ENCODE peak calls at places on chromosomes 4 and X, in five cellular contexts. V, A, Y, T and X are unnamed samples.
A peak's percentile ranks its signal among the peaks of the same experiment; 100 is the strongest.

GRCh38 chrX:47097018-47097417 is 18.8 kb downstream of the RGN start:
- DNase-seq in A (no peak), V (no peak), T (no peak), Y (no peak), X (no peak)

GRCh38 chr4:151744614-151745013 is 16.2 kb downstream of the GATB start:
- DNase-seq in V (peak; percentile 79), T (peak; percentile 84), A (no peak), Y (peak; percentile 66), X (peak; percentile 44)

GRCh38 chr4:40066651-40067050 is 10.0 kb downstream of the N4BP2 start:
- DNase-seq in T (no peak), Y (no peak), V (no peak), A (no peak), X (no peak)

GRCh38 chrX:18758166-18758932 is 50.9 kb downstream of the PPEF1 start:
- DNase-seq in V (no peak), T (no peak), A (no peak), Y (no peak), X (no peak)

GRCh38 chrX:39242187-39242586 is 440.9 kb downstream of the MID1IP1 start:
- DNase-seq in A (no peak), V (peak; percentile 12), Y (peak; percentile 14), T (peak; percentile 56), X (no peak)

GRCh38 chr4:118032691-118033090 is 1.6 kb upstream of the NDST3 start:
- DNase-seq in T (no peak), V (peak; percentile 29), Y (no peak), A (no peak), X (no peak)

GRCh38 chrX:21757960-21758359 is at the start of gene SMPX:
- DNase-seq in Y (no peak), V (no peak), A (no peak), T (no peak), X (no peak)

GRCh38 chr4:90580271-90580825 is 453.2 kb downstream of the CCSER1 start:
- DNase-seq in V (no peak), T (no peak), A (no peak), Y (no peak), X (no peak)

GRCh38 chr4:137310593-137311490 is 221.5 kb downstream of the PCDH18 start:
- DNase-seq in A (no peak), T (no peak), Y (no peak), V (no peak), X (no peak)

GRCh38 chr4:36772154-36772516 is 472.4 kb upstream of the NWD2 start:
- DNase-seq in T (no peak), Y (no peak), A (no peak), V (no peak), X (no peak)

GRCh38 chr4:25439913-25440477 is 62.9 kb downstream of the ANAPC4 start:
- DNase-seq in V (peak; percentile 45), A (peak; percentile 84), Y (peak; percentile 43), T (peak; percentile 78), X (peak; percentile 11)

GRCh38 chr4:26326791-26327190 is 6.0 kb downstream of the RBPJ start:
- DNase-seq in V (no peak), Y (no peak), T (no peak), A (no peak), X (no peak)

GRCh38 chrX:144717682-144718081 is 529.6 kb upstream of the SPANXN1 start:
- DNase-seq in Y (no peak), A (no peak), V (no peak), T (no peak), X (no peak)
- TF ChIP-seq ZNF274 in Y (no peak), A (no peak), V (no peak), T (no peak), X (no peak)

DNA sequence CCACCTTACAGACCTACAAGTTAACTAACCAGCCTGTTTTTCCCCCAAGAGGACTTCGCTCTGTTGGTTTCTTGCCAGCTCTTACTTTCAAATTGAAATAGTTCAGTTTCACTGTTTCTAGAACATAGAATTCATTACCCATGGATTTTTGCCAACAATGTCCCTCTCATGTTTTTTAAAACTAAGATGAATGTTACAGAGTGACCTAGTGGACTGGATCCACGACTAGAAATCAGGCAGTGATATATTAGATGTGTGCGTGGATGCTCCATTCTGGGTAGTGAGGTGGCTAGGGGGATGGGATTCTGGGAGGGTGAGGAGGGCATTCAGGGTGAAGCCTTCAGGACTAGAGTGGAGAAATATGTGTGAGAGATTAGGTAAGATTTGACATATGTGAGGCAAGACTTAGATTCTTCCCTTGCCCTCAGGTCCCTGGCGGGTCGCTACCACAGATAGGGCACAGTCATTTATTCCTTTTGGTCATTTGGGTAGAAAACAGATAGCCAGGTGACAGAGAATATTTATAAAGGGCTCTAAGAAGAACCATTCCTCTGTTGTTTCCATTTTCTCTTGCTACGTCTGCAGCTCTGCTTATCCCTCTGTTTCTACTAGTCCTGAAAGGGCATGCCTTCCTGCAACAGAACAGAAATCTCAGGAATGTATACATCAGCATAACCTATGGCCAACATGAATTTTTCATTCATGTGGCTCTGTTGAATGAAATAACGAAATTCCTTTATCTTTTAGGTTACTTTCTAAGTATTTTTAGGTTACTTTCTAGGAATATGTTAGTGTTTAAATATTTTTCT is 15.4 kb upstream of the JADE1 start:
- DNase-seq in A (no peak), V (no peak), Y (no peak), T (no peak), X (no peak)
- H2AFZ ChIP-seq in A (no peak overlapping the region), V (no peak overlapping the region), Y (no peak overlapping the region), T (no peak overlapping the region), X (no peak overlapping the region)

DNA sequence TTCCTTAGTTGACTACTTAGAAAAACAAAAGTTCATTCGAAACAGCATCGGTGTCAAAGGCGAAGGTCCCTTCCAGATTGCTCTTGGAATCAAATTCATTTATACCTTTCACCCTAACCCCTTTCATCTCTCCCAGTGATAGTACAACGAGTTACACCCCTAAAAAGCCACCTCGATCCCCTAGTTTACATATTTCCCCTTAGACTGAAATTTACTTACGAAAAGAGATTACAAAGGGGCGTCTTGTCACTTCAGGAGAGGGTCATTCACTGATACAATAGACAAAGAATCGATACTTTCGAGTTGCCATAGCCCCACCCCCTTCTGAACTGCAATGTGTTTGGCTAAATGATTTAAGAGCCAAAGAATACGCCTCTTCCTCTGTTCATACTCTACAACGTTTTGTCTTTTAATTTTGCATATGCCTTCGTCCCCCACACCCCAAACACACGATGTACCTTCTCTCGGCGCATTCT is 88.3 kb downstream of the HPRT1 start:
- DNase-seq in Y (no peak), V (no peak), A (no peak), T (peak; percentile 30), X (no peak)
- TF ChIP-seq ZNF274 in Y (no peak), V (no peak), A (no peak), T (no peak), X (no peak)

GRCh38 chr4:75071241-75071778 is 138.4 kb downstream of the PARM1 start:
- DNase-seq in T (no peak), Y (no peak), A (no peak), V (no peak), X (no peak)

GRCh38 chr4:75069493-75070074 is 136.7 kb downstream of the PARM1 start:
- DNase-seq in V (no peak), T (no peak), Y (no peak), A (no peak), X (peak; percentile 68)
- H2AFZ ChIP-seq in V (no peak overlapping the region), T (no peak overlapping the region), Y (no peak overlapping the region), A (no peak overlapping the region), X (no peak overlapping the region)

GRCh38 chr4:5780831-5781480 is 70.0 kb downstream of the EVC start:
- DNase-seq in V (no peak), A (peak; percentile 32), T (no peak), Y (no peak), X (no peak)
- TF ChIP-seq ZNF274 in V (no peak), A (no peak), T (no peak), Y (no peak), X (no peak)

DNA sequence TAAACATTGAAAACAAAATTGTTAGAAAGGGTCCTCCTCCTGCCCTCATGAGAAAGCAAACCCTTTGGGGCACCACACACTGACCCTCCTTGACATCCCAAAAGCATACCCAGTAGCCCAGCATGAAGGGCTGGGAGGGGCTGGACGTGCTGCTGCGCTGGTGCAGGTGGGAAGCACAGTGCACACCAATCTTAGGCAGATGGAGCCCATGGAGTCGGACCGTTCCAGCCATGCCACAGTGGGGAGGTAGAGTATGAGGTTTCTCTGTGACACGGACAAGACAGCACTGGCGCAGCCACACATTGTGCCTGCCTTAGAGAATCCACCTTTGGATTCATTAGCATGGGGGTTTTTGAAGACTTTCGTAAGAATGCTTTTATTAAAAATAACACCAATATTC is 544.2 kb upstream of the FRG1 start:
- DNase-seq in A (no peak), T (no peak), V (no peak), Y (no peak), X (no peak)
- H2AFZ ChIP-seq in A (no peak overlapping the region), T (no peak overlapping the region), V (no peak overlapping the region), Y (no peak overlapping the region), X (no peak overlapping the region)

GRCh38 chrX:13692771-13693231 is 3.9 kb downstream of the RAB9A start:
- DNase-seq in V (peak; percentile 31), A (no peak), Y (no peak), T (no peak), X (no peak)
- TF ChIP-seq ZNF274 in V (no peak), A (no peak), Y (no peak), T (no peak), X (no peak)

GRCh38 chr4:3532714-3533336 is 603 bp upstream of the LRPAP1 start:
- DNase-seq in A (no peak), Y (no peak), V (no peak), T (no peak), X (no peak)

GRCh38 chr4:3530051-3530450 is 2.2 kb downstream of the LRPAP1 start:
- DNase-seq in T (no peak), Y (no peak), V (no peak), A (no peak), X (no peak)

GRCh38 chr4:3531887-3532713 is at the start of gene LRPAP1:
- DNase-seq in V (peak; percentile 69), T (peak; percentile 91), A (peak; percentile 97), Y (peak; percentile 80), X (peak; percentile 36)

GRCh38 chr4:3530663-3531254 is 1.5 kb downstream of the LRPAP1 start:
- DNase-seq in A (no peak), T (no peak), V (no peak), Y (no peak), X (no peak)

GRCh38 chr4:3531306-3531886 is 826 bp downstream of the LRPAP1 start:
- DNase-seq in Y (no peak), T (no peak), V (no peak), A (no peak), X (no peak)
- H2AFZ ChIP-seq in Y (no peak overlapping the region), T (peak overlapping the region; percentile 92), V (no peak overlapping the region), A (no peak overlapping the region), X (no peak overlapping the region)